ENCODE peak calls at places on chromosomes 13 and 19, in ten cellular contexts. One of them, this sample, is unnamed.

GRCh38 chr13:40187836-40188591 is 478.4 kb downstream of the FOXO1 start:
- DNase-seq in HCT116: no peak
- DNase-seq in GM12892: no peak
- DNase-seq in uterus: peak; percentile 27
- DNase-seq in heart left ventricle: no peak
- DNase-seq in spleen: peak; percentile 82
- DNase-seq in lower leg skin: no peak
- DNase-seq in ovary: no peak
- DNase-seq in body of pancreas: no peak
- DNase-seq in A549: no peak
- DNase-seq in this sample: no peak

GRCh38 chr13:22112956-22113750 is 442.3 kb downstream of the FGF9 start:
- DNase-seq in HCT116: no peak
- DNase-seq in GM12892: no peak
- DNase-seq in uterus: no peak
- DNase-seq in heart left ventricle: no peak
- DNase-seq in spleen: no peak
- DNase-seq in lower leg skin: no peak
- DNase-seq in ovary: no peak
- DNase-seq in body of pancreas: no peak
- DNase-seq in A549: no peak
- DNase-seq in this sample: no peak

GRCh38 chr13:103063376-103063775 is 2.8 kb downstream of the SLC10A2 start:
- DNase-seq in HCT116: no peak
- DNase-seq in GM12892: no peak
- DNase-seq in uterus: no peak
- DNase-seq in heart left ventricle: no peak
- DNase-seq in spleen: no peak
- DNase-seq in lower leg skin: no peak
- DNase-seq in ovary: no peak
- DNase-seq in body of pancreas: no peak
- DNase-seq in A549: no peak
- DNase-seq in this sample: no peak

GRCh38 chr19:4184718-4185352 is 2.3 kb downstream of the ANKRD24 start:
- DNase-seq in HCT116: no peak
- DNase-seq in GM12892: no peak
- DNase-seq in uterus: no peak
- DNase-seq in heart left ventricle: no peak
- DNase-seq in spleen: no peak
- DNase-seq in lower leg skin: no peak
- DNase-seq in ovary: no peak
- DNase-seq in body of pancreas: no peak
- DNase-seq in A549: no peak
- DNase-seq in this sample: no peak

GRCh38 chr19:38134538-38135149 is 89.4 kb downstream of the DPF1 start:
- DNase-seq in HCT116: no peak
- DNase-seq in GM12892: no peak
- DNase-seq in uterus: no peak
- DNase-seq in heart left ventricle: no peak
- DNase-seq in spleen: no peak
- DNase-seq in lower leg skin: no peak
- DNase-seq in ovary: no peak
- DNase-seq in body of pancreas: peak; percentile 35
- DNase-seq in A549: peak; percentile 81
- DNase-seq in this sample: no peak

GRCh38 chr19:34405892-34406660 is 1.9 kb downstream of the PDCD2L start:
- DNase-seq in HCT116: no peak
- DNase-seq in GM12892: no peak
- DNase-seq in uterus: no peak
- DNase-seq in heart left ventricle: no peak
- DNase-seq in spleen: peak; percentile 23
- DNase-seq in lower leg skin: no peak
- DNase-seq in ovary: no peak
- DNase-seq in body of pancreas: no peak
- DNase-seq in A549: no peak
- DNase-seq in this sample: no peak

GRCh38 chr13:42215578-42216421 is 56.2 kb upstream of the AKAP11 start:
- DNase-seq in HCT116: peak; percentile 29
- DNase-seq in GM12892: no peak
- DNase-seq in uterus: no peak
- DNase-seq in heart left ventricle: no peak
- DNase-seq in spleen: no peak
- DNase-seq in lower leg skin: no peak
- DNase-seq in ovary: no peak
- DNase-seq in body of pancreas: no peak
- DNase-seq in A549: no peak
- DNase-seq in this sample: no peak

GRCh38 chr13:74945637-74946036 is 536.3 kb downstream of the TBC1D4 start:
- DNase-seq in HCT116: no peak
- DNase-seq in GM12892: no peak
- DNase-seq in uterus: no peak
- DNase-seq in heart left ventricle: no peak
- DNase-seq in spleen: no peak
- DNase-seq in lower leg skin: no peak
- DNase-seq in ovary: no peak
- DNase-seq in body of pancreas: no peak
- DNase-seq in A549: no peak
- DNase-seq in this sample: no peak

GRCh38 chr13:20033486-20033885 is 75.0 kb downstream of the ZMYM2 start:
- DNase-seq in HCT116: no peak
- DNase-seq in GM12892: no peak
- DNase-seq in uterus: no peak
- DNase-seq in heart left ventricle: no peak
- DNase-seq in spleen: no peak
- DNase-seq in lower leg skin: no peak
- DNase-seq in ovary: no peak
- DNase-seq in body of pancreas: no peak
- DNase-seq in A549: no peak
- DNase-seq in this sample: no peak

GRCh38 chr19:51366999-51367564 is 894 bp upstream of the ETFB start:
- DNase-seq in HCT116: no peak
- DNase-seq in GM12892: no peak
- DNase-seq in uterus: no peak
- DNase-seq in heart left ventricle: peak; percentile 50
- DNase-seq in spleen: peak; percentile 92
- DNase-seq in lower leg skin: peak; percentile 37
- DNase-seq in ovary: no peak
- DNase-seq in body of pancreas: no peak
- DNase-seq in A549: no peak
- DNase-seq in this sample: no peak

GRCh38 chr19:51367565-51368365 is 1.0 kb downstream of the CLDND2 start:
- DNase-seq in HCT116: peak; percentile 97
- DNase-seq in GM12892: peak; percentile 97
- DNase-seq in uterus: peak; percentile 100
- DNase-seq in heart left ventricle: peak; percentile 99
- DNase-seq in spleen: peak; percentile 100
- DNase-seq in lower leg skin: peak; percentile 99
- DNase-seq in ovary: peak; percentile 100
- DNase-seq in body of pancreas: peak; percentile 99
- DNase-seq in A549: peak; percentile 93
- DNase-seq in this sample: peak; percentile 97

GRCh38 chr19:51365211-51366049 is 758 bp downstream of the ETFB start:
- DNase-seq in HCT116: no peak
- DNase-seq in GM12892: no peak
- DNase-seq in uterus: peak; percentile 31
- DNase-seq in heart left ventricle: peak; percentile 53
- DNase-seq in spleen: no peak
- DNase-seq in lower leg skin: no peak
- DNase-seq in ovary: no peak
- DNase-seq in body of pancreas: peak; percentile 40
- DNase-seq in A549: no peak
- DNase-seq in this sample: no peak

GRCh38 chr19:51364200-51365106 is 1.7 kb downstream of the ETFB start:
- DNase-seq in HCT116: no peak
- DNase-seq in GM12892: no peak
- DNase-seq in uterus: no peak
- DNase-seq in heart left ventricle: no peak
- DNase-seq in spleen: no peak
- DNase-seq in lower leg skin: no peak
- DNase-seq in ovary: no peak
- DNase-seq in body of pancreas: no peak
- DNase-seq in A549: peak; percentile 50
- DNase-seq in this sample: no peak

DNA sequence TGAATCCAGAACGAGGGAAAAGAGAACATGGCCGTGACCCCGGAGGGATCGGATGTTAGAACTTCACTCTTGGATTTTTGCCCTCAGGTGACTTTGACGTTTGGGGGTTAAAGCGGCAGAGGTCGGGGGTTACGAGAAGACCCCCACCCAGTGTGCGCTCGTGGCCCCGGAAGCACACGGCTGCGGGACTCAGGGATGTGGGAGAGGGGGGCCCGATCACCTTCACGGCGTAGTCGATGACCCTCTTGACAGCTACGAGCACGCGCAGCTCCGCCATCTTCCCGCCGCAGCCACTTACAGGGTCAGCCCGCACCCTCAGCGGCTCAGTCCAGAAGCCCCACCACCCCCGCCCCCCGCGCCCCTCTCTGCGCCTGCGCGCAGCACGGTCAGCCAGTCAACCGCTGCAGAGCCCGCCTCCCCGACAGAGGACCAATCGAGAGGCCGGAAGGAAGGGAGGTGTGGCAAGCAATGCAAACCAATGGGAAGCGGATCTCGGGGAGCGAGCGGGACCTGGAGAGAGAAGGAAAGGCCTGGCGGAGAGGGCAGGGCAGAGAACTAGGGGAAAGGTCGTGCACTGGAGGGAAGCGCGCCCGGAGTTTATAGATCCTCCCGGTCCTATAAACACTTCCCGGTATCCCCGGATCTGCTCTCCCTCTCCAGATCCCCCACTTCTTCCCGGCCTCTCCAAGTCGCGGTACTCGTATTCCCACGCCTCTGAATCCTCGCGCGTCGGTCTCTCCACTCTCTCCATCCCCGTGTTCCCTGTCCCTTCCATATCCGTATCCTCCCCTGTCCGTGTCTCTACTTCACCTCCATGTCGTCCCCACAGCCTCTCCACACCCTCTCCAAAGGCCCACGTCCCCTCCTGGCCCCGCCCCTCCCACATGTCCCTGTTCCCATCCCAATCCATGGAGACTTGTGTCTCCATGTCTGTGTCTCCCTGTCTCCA is at the start of gene ETFB:
- DNase-seq in HCT116: peak; percentile 95
- DNase-seq in GM12892: peak; percentile 95
- DNase-seq in uterus: peak; percentile 97
- DNase-seq in heart left ventricle: peak; percentile 100
- DNase-seq in spleen: peak; percentile 97
- DNase-seq in lower leg skin: peak; percentile 98
- DNase-seq in ovary: peak; percentile 98
- DNase-seq in body of pancreas: peak; percentile 99
- DNase-seq in A549: peak; percentile 99
- DNase-seq in this sample: peak; percentile 98
- TF ChIP-seq POLR2A in HCT116: peak; percentile 91
- TF ChIP-seq POLR2A in GM12892: peak; percentile 83
- TF ChIP-seq POLR2A in uterus: peak; percentile 97
- TF ChIP-seq POLR2A in heart left ventricle: peak; percentile 88
- TF ChIP-seq POLR2A in spleen: peak; percentile 65
- TF ChIP-seq POLR2A in lower leg skin: no peak
- TF ChIP-seq POLR2A in ovary: peak; percentile 92
- TF ChIP-seq POLR2A in body of pancreas: peak; percentile 84
- TF ChIP-seq POLR2A in A549: peak; percentile 54
- TF ChIP-seq POLR2A in this sample: peak; percentile 58

GRCh38 chr19:1421218-1421957 is 14.0 kb downstream of the DAZAP1 start:
- DNase-seq in HCT116: no peak
- DNase-seq in GM12892: no peak
- DNase-seq in uterus: no peak
- DNase-seq in heart left ventricle: no peak
- DNase-seq in spleen: no peak
- DNase-seq in lower leg skin: no peak
- DNase-seq in ovary: no peak
- DNase-seq in body of pancreas: no peak
- DNase-seq in A549: no peak
- DNase-seq in this sample: no peak
- TF ChIP-seq POLR2A in HCT116: no peak
- TF ChIP-seq POLR2A in GM12892: no peak
- TF ChIP-seq POLR2A in uterus: no peak
- TF ChIP-seq POLR2A in heart left ventricle: no peak
- TF ChIP-seq POLR2A in spleen: no peak
- TF ChIP-seq POLR2A in lower leg skin: no peak
- TF ChIP-seq POLR2A in ovary: no peak
- TF ChIP-seq POLR2A in body of pancreas: no peak
- TF ChIP-seq POLR2A in A549: no peak
- TF ChIP-seq POLR2A in this sample: no peak

GRCh38 chr19:51565583-51565982 is 5.5 kb upstream of the ZNF175 start:
- DNase-seq in HCT116: no peak
- DNase-seq in GM12892: no peak
- DNase-seq in uterus: no peak
- DNase-seq in heart left ventricle: no peak
- DNase-seq in spleen: no peak
- DNase-seq in lower leg skin: no peak
- DNase-seq in ovary: no peak
- DNase-seq in body of pancreas: no peak
- DNase-seq in A549: no peak
- DNase-seq in this sample: no peak
- TF ChIP-seq POLR2A in HCT116: no peak
- TF ChIP-seq POLR2A in GM12892: no peak
- TF ChIP-seq POLR2A in uterus: no peak
- TF ChIP-seq POLR2A in heart left ventricle: no peak
- TF ChIP-seq POLR2A in spleen: no peak
- TF ChIP-seq POLR2A in lower leg skin: no peak
- TF ChIP-seq POLR2A in ovary: no peak
- TF ChIP-seq POLR2A in body of pancreas: no peak
- TF ChIP-seq POLR2A in A549: no peak
- TF ChIP-seq POLR2A in this sample: no peak

GRCh38 chr19:1474011-1474764 is 4.8 kb downstream of the C19orf25 start:
- DNase-seq in HCT116: no peak
- DNase-seq in GM12892: no peak
- DNase-seq in uterus: no peak
- DNase-seq in heart left ventricle: peak; percentile 68
- DNase-seq in spleen: no peak
- DNase-seq in lower leg skin: no peak
- DNase-seq in ovary: no peak
- DNase-seq in body of pancreas: no peak
- DNase-seq in A549: no peak
- DNase-seq in this sample: no peak
- TF ChIP-seq POLR2A in HCT116: no peak
- TF ChIP-seq POLR2A in GM12892: no peak
- TF ChIP-seq POLR2A in uterus: no peak
- TF ChIP-seq POLR2A in heart left ventricle: no peak
- TF ChIP-seq POLR2A in spleen: no peak
- TF ChIP-seq POLR2A in lower leg skin: no peak
- TF ChIP-seq POLR2A in ovary: no peak
- TF ChIP-seq POLR2A in body of pancreas: no peak
- TF ChIP-seq POLR2A in A549: no peak
- TF ChIP-seq POLR2A in this sample: no peak

DNA sequence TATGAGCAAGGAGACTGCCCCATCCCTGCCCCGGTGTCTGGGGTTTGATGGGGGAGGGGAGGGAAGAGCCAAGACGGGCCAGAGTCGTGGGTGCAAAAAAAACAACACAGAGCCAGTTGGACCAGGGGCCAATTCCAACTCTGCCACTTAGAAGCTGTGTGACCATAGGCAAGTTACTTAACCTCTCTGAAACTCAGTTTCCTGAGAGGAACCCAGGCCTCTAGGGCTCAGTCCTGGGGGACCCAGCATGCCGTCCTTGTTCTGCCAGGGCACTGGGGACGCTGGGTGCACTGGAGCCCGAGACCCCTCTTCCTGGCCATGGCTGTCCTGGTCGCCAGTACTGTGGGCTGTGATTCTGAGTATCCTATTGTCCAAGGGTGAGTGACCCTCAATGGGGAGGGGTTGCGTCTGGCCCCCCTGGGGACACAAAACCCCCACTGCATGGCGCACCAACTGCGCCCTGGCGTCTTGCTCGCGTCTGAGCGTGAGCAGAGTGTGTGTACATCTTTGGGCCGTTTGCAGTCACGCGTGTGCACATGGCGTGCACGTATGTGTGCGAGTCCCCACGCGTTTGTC is 24.6 kb downstream of the CLEC4M start:
- DNase-seq in HCT116: no peak
- DNase-seq in GM12892: no peak
- DNase-seq in uterus: no peak
- DNase-seq in heart left ventricle: no peak
- DNase-seq in spleen: no peak
- DNase-seq in lower leg skin: no peak
- DNase-seq in ovary: no peak
- DNase-seq in body of pancreas: no peak
- DNase-seq in A549: no peak
- DNase-seq in this sample: no peak
- TF ChIP-seq POLR2A in HCT116: no peak
- TF ChIP-seq POLR2A in GM12892: no peak
- TF ChIP-seq POLR2A in uterus: no peak
- TF ChIP-seq POLR2A in heart left ventricle: no peak
- TF ChIP-seq POLR2A in spleen: no peak
- TF ChIP-seq POLR2A in lower leg skin: no peak
- TF ChIP-seq POLR2A in ovary: no peak
- TF ChIP-seq POLR2A in body of pancreas: no peak
- TF ChIP-seq POLR2A in A549: no peak
- TF ChIP-seq POLR2A in this sample: no peak